ENCODE peak calls at places on chromosome 12, in four cellular contexts. N is mesothelial cell of epicardium, X is kidney epithelial cell, A is activated T-cell treated with anti-CD3 and anti-CD28 coated beads for 1 hour. I is an unnamed sample.

GRCh38 chr12:62772556-62772955 is 162.4 kb downstream of the PPM1H start:
- DNase-seq in N (no peak), X (no peak), A (no peak), I (no peak)

GRCh38 chr12:27672654-27673053 is 23.6 kb upstream of the REP15 start:
- DNase-seq in N (no peak), X (no peak), A (no peak), I (no peak)

GRCh38 chr12:88889326-88890110 is 309.2 kb upstream of the KITLG start:
- DNase-seq in N (no peak), X (no peak), A (no peak), I (no peak)

GRCh38 chr12:27424631-27425230 is 21.8 kb upstream of the SMCO2 start:
- DNase-seq in N (no peak), X (peak), A (no peak), I (no peak)

GRCh38 chr12:130656411-130656810 is 59.7 kb downstream of the RIMBP2 start:
- DNase-seq in N (no peak), X (no peak), A (no peak), I (no peak)

GRCh38 chr12:127052491-127053232 is 1214.3 kb upstream of the TMEM132C start:
- DNase-seq in N (no peak), X (no peak), A (no peak), I (no peak)

GRCh38 chr12:120844297-120844696 is 59.9 kb downstream of the SPPL3 start:
- DNase-seq in N (no peak), X (no peak), A (no peak), I (no peak)

GRCh38 chr12:32504626-32505025 is 105.3 kb downstream of the FGD4 start:
- DNase-seq in N (no peak), X (no peak), A (no peak), I (peak)

GRCh38 chr12:132275631-132276030 is 53.8 kb downstream of the GALNT9 start:
- DNase-seq in N (no peak), X (no peak), A (no peak), I (no peak)

GRCh38 chr12:104930388-104931326 is 27.4 kb downstream of the SLC41A2 start:
- DNase-seq in N (no peak), X (peak), A (no peak), I (no peak)

GRCh38 chr12:3218150-3218845 is 141.1 kb downstream of the TSPAN9 start:
- DNase-seq in N (no peak), X (peak), A (no peak), I (peak)

GRCh38 chr12:102512523-102512922 is 32.2 kb upstream of the IGF1 start:
- DNase-seq in N (no peak), X (no peak), A (no peak), I (no peak)

GRCh38 chr12:22865822-22866221 is 240.9 kb downstream of the ETNK1 start:
- DNase-seq in N (no peak), X (no peak), A (no peak), I (no peak)

GRCh38 chr12:4269279-4269991 is 4.1 kb upstream of the CCND2 start:
- DNase-seq in N (peak), X (no peak), A (peak), I (peak)

GRCh38 chr12:90000721-90001120 is 292.1 kb upstream of the ATP2B1 start:
- DNase-seq in N (no peak), X (no peak), A (no peak), I (no peak)

GRCh38 chr12:55931780-55932545 is 1.0 kb downstream of the DGKA start:
- DNase-seq in N (peak), X (no peak), A (no peak), I (no peak)

GRCh38 chr12:402127-402456 is 648 bp downstream of the CCDC77 start:
- DNase-seq in N (no peak), X (no peak), A (no peak), I (no peak)

GRCh38 chr12:91685917-91686316 is 459.7 kb downstream of the BTG1 start:
- DNase-seq in N (no peak), X (no peak), A (no peak), I (no peak)

GRCh38 chr12:88175544-88175943 is 33.4 kb downstream of the TMTC3 start:
- DNase-seq in N (no peak), X (no peak), A (no peak), I (no peak)

GRCh38 chr12:89181271-89181920 is 170.9 kb downstream of the DUSP6 start:
- DNase-seq in N (no peak), X (no peak), A (no peak), I (no peak)

GRCh38 chr12:124764451-124764850 is 99.2 kb downstream of the SCARB1 start:
- DNase-seq in N (no peak), X (no peak), A (no peak), I (no peak)

GRCh38 chr12:127930122-127930521 is 336.8 kb upstream of the TMEM132C start:
- DNase-seq in N (no peak), X (no peak), A (no peak), I (no peak)

GRCh38 chr12:125549836-125550235 is 484.6 kb downstream of the AACS start:
- DNase-seq in N (no peak), X (no peak), A (no peak), I (no peak)

GRCh38 chr12:34396006-34396860 is 373.9 kb downstream of the ALG10 start:
- DNase-seq in N (peak), X (no peak), A (no peak), I (no peak)

GRCh38 chr12:132351751-132352495 is 22.5 kb upstream of the GALNT9 start:
- DNase-seq in N (no peak), X (no peak), A (no peak), I (no peak)